ENCODE peak calls at places on chromosome 20, in four cellular contexts. P is IMR-90, S is H9, E is H1. Z is an unnamed sample.

GRCh38 chr20:62056377-62056776 is 9.3 kb downstream of the TAF4 start:
- DNase-seq in S (no peak), E (no peak), P (no peak), Z (no peak)

GRCh38 chr20:37354210-37355195 is 8.6 kb downstream of the SRC start:
- DNase-seq in E (no peak), S (no peak), P (no peak), Z (no peak)

GRCh38 chr20:24309596-24309995 is 159.8 kb upstream of the SYNDIG1 start:
- DNase-seq in S (no peak), P (peak; percentile 3), E (no peak), Z (peak; percentile 29)

GRCh38 chr20:63979549-63980316 is at the start of gene SAMD10:
- DNase-seq in P (peak; percentile 53), E (peak; percentile 66), S (peak; percentile 60), Z (peak; percentile 42)

GRCh38 chr20:64041040-64041780 is 5.2 kb downstream of the C20orf204 start:
- DNase-seq in E (no peak), P (no peak), S (no peak), Z (no peak)

GRCh38 chr20:4717816-4718215 is 3.9 kb upstream of the PRND start:
- DNase-seq in S (no peak), E (no peak), P (no peak), Z (peak; percentile 10)

GRCh38 chr20:24993337-24994185 is 1.0 kb upstream of the APMAP start:
- DNase-seq in S (no peak), P (peak; percentile 57), E (peak; percentile 20), Z (no peak)

GRCh38 chr20:8443464-8444072 is 311.5 kb downstream of the PLCB1 start:
- DNase-seq in P (no peak), S (no peak), E (peak; percentile 59), Z (peak; percentile 48)

GRCh38 chr20:39342463-39342862 is 380.3 kb downstream of the DHX35 start:
- DNase-seq in P (no peak), S (no peak), E (no peak), Z (no peak)

DNA sequence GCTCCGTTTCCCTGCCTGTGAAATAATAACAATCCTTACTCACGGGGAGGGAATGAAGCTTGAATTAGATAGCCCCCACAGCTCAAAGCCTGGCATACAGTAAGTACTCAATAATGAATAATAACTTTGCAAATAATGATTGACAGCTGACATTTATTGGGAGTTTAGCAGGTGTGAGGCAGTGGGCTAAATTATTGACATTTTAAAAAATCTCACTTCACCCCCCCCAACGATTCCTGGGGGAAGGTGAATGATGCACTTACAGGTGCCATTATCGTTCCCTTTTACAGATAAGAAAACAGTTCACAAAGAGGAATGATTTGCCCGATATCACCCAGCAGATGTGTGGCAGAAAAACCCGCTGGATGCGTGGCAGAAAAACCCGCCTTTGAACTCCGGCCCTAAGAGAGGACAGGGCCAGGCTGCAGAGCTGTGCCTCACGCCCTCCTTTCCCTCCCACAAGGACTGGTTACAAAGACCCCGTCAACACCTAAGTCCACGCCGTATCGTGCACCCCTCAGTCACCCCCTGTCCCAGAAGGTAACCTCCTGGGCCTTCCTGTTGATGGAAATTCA is 114.2 kb upstream of the PTPN1 start:
- DNase-seq in E (no peak), S (no peak), P (no peak), Z (no peak)
- H4K5ac ChIP-seq in E (no peak overlapping the region), S (no peak overlapping the region), P (no peak overlapping the region), Z (no peak overlapping the region)

GRCh38 chr20:22509090-22509938 is 75.1 kb downstream of the FOXA2 start:
- DNase-seq in S (no peak), E (no peak), P (no peak), Z (no peak)
- H2AK5ac ChIP-seq in S (no peak overlapping the region), E (no peak overlapping the region), P (no peak overlapping the region), Z (no peak overlapping the region)

GRCh38 chr20:1861347-1861987 is 33.7 kb upstream of the SIRPA start:
- DNase-seq in E (no peak), P (peak; percentile 25), S (no peak), Z (no peak)

GRCh38 chr20:1860446-1860845 is 34.8 kb upstream of the SIRPA start:
- DNase-seq in E (no peak), P (peak; percentile 74), S (no peak), Z (peak; percentile 76)

GRCh38 chr20:1861996-1862664 is 33.1 kb upstream of the SIRPA start:
- DNase-seq in E (no peak), P (no peak), S (no peak), Z (peak; percentile 55)

GRCh38 chr20:1863296-1863695 is 31.9 kb upstream of the SIRPA start:
- DNase-seq in E (no peak), P (peak; percentile 38), S (no peak), Z (no peak)

GRCh38 chr20:1862665-1863059 is 32.5 kb upstream of the SIRPA start:
- DNase-seq in E (no peak), P (no peak), S (no peak), Z (no peak)
- H2BK5ac ChIP-seq in E (no peak overlapping the region), P (no peak overlapping the region), S (no peak overlapping the region), Z (no peak overlapping the region)

GRCh38 chr20:22773326-22773725 is 189.0 kb upstream of the FOXA2 start:
- DNase-seq in E (no peak), P (no peak), S (no peak), Z (no peak)

GRCh38 chr20:22768266-22768665 is 183.9 kb upstream of the FOXA2 start:
- DNase-seq in E (no peak), S (no peak), P (no peak), Z (no peak)

GRCh38 chr20:22771706-22772105 is 187.3 kb upstream of the FOXA2 start:
- DNase-seq in S (no peak), E (no peak), P (no peak), Z (no peak)

GRCh38 chr20:22770240-22770800 is 185.9 kb upstream of the FOXA2 start:
- DNase-seq in S (no peak), E (no peak), P (no peak), Z (no peak)

DNA sequence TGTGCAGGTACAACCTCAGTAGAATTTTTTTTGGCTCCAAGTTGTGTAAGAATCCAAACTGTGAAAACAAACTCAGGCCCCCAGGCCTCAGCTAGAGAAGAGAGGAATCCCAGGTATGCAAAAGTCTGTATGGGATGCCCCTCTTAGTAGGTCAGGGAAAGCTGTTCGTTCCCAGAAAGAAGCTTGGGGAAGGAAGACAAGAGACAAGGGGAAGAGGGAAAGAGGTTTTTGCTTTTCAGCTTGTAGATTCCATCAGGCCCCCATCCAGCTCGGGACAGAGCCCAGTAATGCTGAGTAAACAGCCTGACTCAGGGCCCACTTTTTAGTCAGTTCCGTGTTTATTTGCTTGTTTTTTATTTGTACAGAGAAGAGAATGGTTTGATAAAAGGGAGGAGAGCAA is 184.4 kb upstream of the FOXA2 start:
- DNase-seq in P (no peak), E (no peak), S (no peak), Z (peak; percentile 57)
- H4K5ac ChIP-seq in P (no peak overlapping the region), E (no peak overlapping the region), S (no peak overlapping the region), Z (no peak overlapping the region)

GRCh38 chr20:50279988-50280850 is 89.6 kb downstream of the CEBPB start:
- DNase-seq in E (no peak), P (no peak), S (no peak), Z (no peak)
- H2AK5ac ChIP-seq in E (no peak overlapping the region), P (peak overlapping the region; percentile 91), S (no peak overlapping the region), Z (no peak overlapping the region)